ENCODE peak calls at places on chromosome 11, in five cellular contexts. L is HCT116, M is H1, I is K562, F is HepG2. X is an unnamed sample.

GRCh38 chr11:95282337-95282751 is 51.3 kb upstream of the SESN3 start:
- DNase-seq in L (no peak), M (no peak), I (no peak), F (peak), X (no peak)

GRCh38 chr11:33567004-33567403 is 133.6 kb downstream of the C11orf91 start:
- DNase-seq in L (no peak), M (no peak), I (no peak), F (no peak), X (no peak)

GRCh38 chr11:34419158-34419557 is 19.6 kb upstream of the CAT start:
- DNase-seq in L (no peak), M (no peak), I (no peak), F (no peak), X (no peak)

GRCh38 chr11:72067676-72068075 is 12.7 kb downstream of the NUMA1 start:
- DNase-seq in L (no peak), M (no peak), I (no peak), F (no peak), X (no peak)

GRCh38 chr11:72826191-72826941 is 12.2 kb downstream of the ATG16L2 start:
- DNase-seq in L (no peak), M (no peak), I (no peak), F (no peak), X (no peak)

GRCh38 chr11:99814021-99814420 is 793.3 kb downstream of the CNTN5 start:
- DNase-seq in L (no peak), M (no peak), I (no peak), F (no peak), X (no peak)

GRCh38 chr11:83120328-83120727 is 36.6 kb upstream of the PCF11 start:
- DNase-seq in L (no peak), M (no peak), I (no peak), F (no peak), X (no peak)

GRCh38 chr11:15577519-15577918 is 462.8 kb downstream of the INSC start:
- DNase-seq in L (no peak), M (no peak), I (no peak), F (no peak), X (no peak)

GRCh38 chr11:134976540-134976939 is 564.5 kb upstream of the B3GAT1 start:
- DNase-seq in L (no peak), M (peak), I (no peak), F (no peak), X (no peak)

GRCh38 chr11:80533463-80533862 is 1092.6 kb upstream of the TENM4 start:
- DNase-seq in L (no peak), M (no peak), I (no peak), F (no peak), X (no peak)

GRCh38 chr11:83721286-83721685 is 435.1 kb upstream of the CCDC90B start:
- DNase-seq in L (no peak), M (no peak), I (no peak), F (no peak), X (no peak)

GRCh38 chr11:11297578-11297977 is 55.5 kb downstream of the CSNK2A3 start:
- DNase-seq in L (no peak), M (no peak), I (no peak), F (no peak), X (no peak)

GRCh38 chr11:8196749-8197148 is 27.9 kb upstream of the RIC3 start:
- DNase-seq in L (no peak), M (no peak), I (no peak), F (no peak), X (no peak)

GRCh38 chr11:102196816-102197215 is 86.6 kb downstream of the YAP1 start:
- DNase-seq in L (no peak), M (no peak), I (no peak), F (no peak), X (no peak)

GRCh38 chr11:17478064-17478463 is 1.4 kb upstream of the ABCC8 start:
- DNase-seq in L (no peak), M (no peak), I (no peak), F (no peak), X (no peak)

GRCh38 chr11:130858215-130858614 is 58.1 kb downstream of the SNX19 start:
- DNase-seq in L (peak), M (no peak), I (peak), F (no peak), X (no peak)

GRCh38 chr11:86869966-86870570 is 69.7 kb downstream of the PRSS23 start:
- DNase-seq in L (peak), M (peak), I (peak), F (peak), X (peak)

GRCh38 chr11:37533087-37533486 is 935.1 kb upstream of the RAG2 start:
- DNase-seq in L (no peak), M (no peak), I (no peak), F (no peak), X (no peak)

DNA sequence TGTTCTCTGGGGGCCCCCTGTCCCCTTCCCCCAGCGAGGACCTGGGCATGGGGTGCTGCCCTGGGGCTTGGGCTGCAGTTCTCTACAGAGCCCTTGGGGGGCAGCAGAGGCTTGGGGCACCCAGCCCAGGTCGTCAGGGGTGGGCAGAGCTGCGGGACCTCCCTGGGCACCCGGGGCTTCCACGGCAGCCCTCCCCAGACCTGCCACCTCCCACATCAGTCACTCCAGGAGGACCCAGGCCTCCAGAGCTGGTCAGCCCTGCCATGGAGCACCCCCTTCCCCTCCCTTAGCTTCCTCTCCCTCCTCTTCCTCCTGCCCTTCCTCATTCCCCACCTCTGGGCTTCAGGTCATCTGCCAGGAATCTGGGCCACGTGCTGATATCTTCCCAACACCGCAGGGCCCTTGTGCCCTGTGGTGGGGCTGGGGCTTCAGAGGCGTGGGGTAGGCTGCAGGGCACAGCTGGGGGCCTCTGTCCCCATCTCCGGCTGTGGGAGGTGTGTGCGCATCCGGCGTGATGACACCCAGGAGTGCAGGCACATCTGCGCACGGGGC is 5.8 kb downstream of the TSPAN4 start:
- DNase-seq in L (no peak), M (peak), I (peak), F (no peak), X (no peak)
- TF ChIP-seq ZNF274 in L (no peak), M (no peak), I (no peak), F (no peak), X (no peak)

GRCh38 chr11:76107946-76108345 is 98.4 kb downstream of the WNT11 start:
- DNase-seq in L (no peak), M (no peak), I (no peak), F (no peak), X (no peak)
- H3K9ac ChIP-seq in L (no peak), M (no peak), I (no peak), F (no peak), X (no peak)

GRCh38 chr11:125072210-125072960 is 9.3 kb downstream of the SLC37A2 start:
- DNase-seq in L (no peak), M (no peak), I (no peak), F (peak), X (no peak)
- TF ChIP-seq ZNF274 in L (no peak), M (no peak), I (no peak), F (no peak), X (no peak)

DNA sequence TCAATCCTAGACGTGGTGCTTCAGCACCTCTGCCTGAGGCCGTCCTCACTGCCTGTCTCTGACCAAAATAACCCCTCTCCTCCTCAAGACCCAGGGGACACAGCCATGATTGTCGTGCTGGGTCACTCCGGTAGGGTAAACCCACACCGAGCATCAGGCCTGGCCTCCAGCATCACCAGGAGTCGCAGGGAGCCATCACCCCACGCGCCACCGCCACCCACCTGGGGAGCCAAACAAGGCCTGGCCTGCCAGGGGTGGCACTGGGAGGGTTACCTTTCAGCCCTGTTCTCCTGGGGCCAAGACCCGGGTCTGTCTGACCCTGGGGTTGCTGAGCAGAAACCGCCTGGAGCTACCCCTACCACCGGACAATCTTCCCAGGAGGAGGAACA is 39.3 kb upstream of the NNMT start:
- DNase-seq in L (no peak), M (no peak), I (no peak), F (no peak), X (no peak)
- H3K9ac ChIP-seq in L (no peak), M (no peak), I (no peak), F (no peak), X (no peak)

GRCh38 chr11:2929511-2929879 is 275 bp upstream of the PHLDA2 start:
- DNase-seq in L (peak), M (no peak), I (peak), F (no peak), X (no peak)

GRCh38 chr11:2931416-2931746 is 2.2 kb upstream of the PHLDA2 start:
- DNase-seq in L (no peak), M (no peak), I (no peak), F (no peak), X (no peak)

GRCh38 chr11:2929880-2930704 is 872 bp upstream of the PHLDA2 start:
- DNase-seq in L (peak), M (peak), I (peak), F (peak), X (no peak)

GRCh38 chr11:2931771-2932738 is 2.8 kb upstream of the PHLDA2 start:
- DNase-seq in L (no peak), M (no peak), I (no peak), F (no peak), X (no peak)

DNA sequence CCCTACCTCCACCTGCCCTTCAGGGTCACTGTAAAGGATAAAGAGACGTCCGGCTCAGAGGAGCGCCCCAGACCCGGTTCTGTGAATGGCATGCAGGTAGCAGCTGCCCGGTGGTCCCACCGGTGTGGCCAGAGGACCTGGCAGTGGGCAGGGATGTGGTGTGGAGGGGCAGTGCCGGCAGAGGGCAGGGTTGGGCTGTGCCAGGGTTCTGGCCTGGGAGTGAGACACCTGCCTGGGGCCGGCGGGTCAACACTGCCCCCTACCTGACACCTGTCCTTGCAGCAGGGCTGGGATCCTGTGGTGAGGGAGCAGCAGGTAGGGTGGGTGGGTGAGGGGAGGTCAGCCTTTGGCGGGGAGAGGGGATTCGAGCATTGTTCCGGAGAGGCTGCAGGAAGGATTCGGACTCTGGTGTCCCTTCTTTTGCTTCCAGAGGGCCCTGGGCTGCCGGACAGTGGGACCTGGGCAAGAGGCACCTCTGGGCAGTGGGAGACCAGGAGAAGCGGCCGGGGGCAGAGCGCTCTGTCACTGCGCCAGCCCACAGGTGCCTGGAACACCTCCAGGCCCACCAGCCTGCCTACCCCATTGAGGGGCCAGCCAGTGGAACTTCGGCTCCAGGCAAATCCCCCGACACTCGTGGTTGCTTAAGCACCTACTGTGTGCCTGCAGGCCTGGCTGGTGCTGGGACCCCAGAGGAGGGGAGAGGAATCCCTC is 1.6 kb upstream of the PHLDA2 start:
- DNase-seq in L (peak), M (peak), I (peak), F (peak), X (peak)
- TF ChIP-seq ZNF274 in L (no peak), M (no peak), I (no peak), F (no peak), X (no peak)

X was measured in NT2/D1.